ENCODE peak calls at places on chromosomes 11 and 22, in five cellular contexts. B is heart right ventricle, T is foreskin keratinocyte, R is GM23338, K is neural progenitor cell. U is an unnamed sample.

GRCh38 chr11:1772270-1773130 is 8.8 kb upstream of the CTSD start:
- DNase-seq in B (no peak), T (peak; percentile 75), R (peak; percentile 79), K (peak; percentile 79), U (peak; percentile 81)

GRCh38 chr11:2107941-2108630 is 31.1 kb downstream of the IGF2 start:
- DNase-seq in B (no peak), T (no peak), R (no peak), K (no peak), U (no peak)

GRCh38 chr11:72144807-72145565 is 9.5 kb downstream of the FOLR3 start:
- DNase-seq in B (no peak), T (peak; percentile 98), R (no peak), K (no peak), U (no peak)

GRCh38 chr11:129451524-129451923 is 75.9 kb downstream of the BARX2 start:
- DNase-seq in B (no peak), T (no peak), R (no peak), K (no peak), U (no peak)

GRCh38 chr11:111762981-111763643 is 3.1 kb downstream of the PPP2R1B start:
- DNase-seq in B (no peak), T (no peak), R (no peak), K (peak; percentile 52), U (no peak)

GRCh38 chr11:20016526-20016925 is 143.7 kb downstream of the DBX1 start:
- DNase-seq in B (no peak), T (no peak), R (no peak), K (no peak), U (no peak)

GRCh38 chr11:61489833-61490585 is 18.5 kb upstream of the LRRC10B start:
- DNase-seq in B (no peak), T (no peak), R (peak; percentile 66), K (peak; percentile 70), U (no peak)

GRCh38 chr11:110966131-110966530 is 253.9 kb upstream of the ARHGAP20 start:
- DNase-seq in B (no peak), T (no peak), R (no peak), K (no peak), U (no peak)

GRCh38 chr11:35247863-35248262 is 108.9 kb downstream of the CD44 start:
- DNase-seq in B (no peak), T (no peak), R (no peak), K (no peak), U (no peak)

GRCh38 chr22:37423283-37423682 is 4.0 kb downstream of the ELFN2 start:
- DNase-seq in B (no peak), T (no peak), R (no peak), K (no peak), U (no peak)

GRCh38 chr11:75325713-75326438 is 25.6 kb downstream of the ARRB1 start:
- DNase-seq in B (peak; percentile 58), T (peak; percentile 82), R (no peak), K (no peak), U (peak; percentile 89)

GRCh38 chr22:46043339-46043738 is 66.4 kb upstream of the WNT7B start:
- DNase-seq in B (no peak), T (no peak), R (no peak), K (no peak), U (peak; percentile 64)

GRCh38 chr22:37196539-37197450 is 8.7 kb upstream of the C1QTNF6 start:
- DNase-seq in B (peak; percentile 92), T (peak; percentile 78), R (no peak), K (peak; percentile 25), U (peak; percentile 95)

GRCh38 chr22:46754110-46754799 is 8.2 kb upstream of the TBC1D22A start:
- DNase-seq in B (peak; percentile 93), T (peak; percentile 92), R (no peak), K (no peak), U (peak; percentile 96)

GRCh38 chr11:10478574-10479550 is 23.8 kb downstream of the AMPD3 start:
- DNase-seq in B (no peak), T (no peak), R (no peak), K (no peak), U (no peak)

GRCh38 chr11:84865791-84866535 is 761.2 kb downstream of the DLG2 start:
- DNase-seq in B (no peak), T (no peak), R (no peak), K (no peak), U (no peak)

GRCh38 chr11:113392522-113392921 is 4.9 kb downstream of the ANKK1 start:
- DNase-seq in B (no peak), T (no peak), R (no peak), K (no peak), U (no peak)

GRCh38 chr11:12161603-12162350 is 51.4 kb downstream of the MICAL2 start:
- DNase-seq in B (no peak), T (no peak), R (no peak), K (no peak), U (no peak)

GRCh38 chr22:41302016-41302767 is 867 bp downstream of the ZC3H7B start:
- DNase-seq in B (no peak), T (no peak), R (peak; percentile 64), K (peak; percentile 73), U (no peak)

GRCh38 chr11:33861366-33861765 is 30.5 kb downstream of the LMO2 start:
- DNase-seq in B (no peak), T (no peak), R (no peak), K (no peak), U (no peak)

GRCh38 chr11:84536456-84536855 is 1090.7 kb downstream of the DLG2 start:
- DNase-seq in B (no peak), T (no peak), R (no peak), K (no peak), U (no peak)

GRCh38 chr11:16912607-16913006 is 101.6 kb downstream of the PLEKHA7 start:
- DNase-seq in B (no peak), T (no peak), R (peak; percentile 30), K (no peak), U (no peak)
- H3K4me1 ChIP-seq in B (peaks cover 3% of the 10 kb centered on the region), T (peaks cover 3% of the 10 kb centered on the region), R (peaks cover 19% of the 10 kb centered on the region), K (peaks cover 31% of the 10 kb centered on the region), U (no peaks in the 10 kb centered on the region)

DNA sequence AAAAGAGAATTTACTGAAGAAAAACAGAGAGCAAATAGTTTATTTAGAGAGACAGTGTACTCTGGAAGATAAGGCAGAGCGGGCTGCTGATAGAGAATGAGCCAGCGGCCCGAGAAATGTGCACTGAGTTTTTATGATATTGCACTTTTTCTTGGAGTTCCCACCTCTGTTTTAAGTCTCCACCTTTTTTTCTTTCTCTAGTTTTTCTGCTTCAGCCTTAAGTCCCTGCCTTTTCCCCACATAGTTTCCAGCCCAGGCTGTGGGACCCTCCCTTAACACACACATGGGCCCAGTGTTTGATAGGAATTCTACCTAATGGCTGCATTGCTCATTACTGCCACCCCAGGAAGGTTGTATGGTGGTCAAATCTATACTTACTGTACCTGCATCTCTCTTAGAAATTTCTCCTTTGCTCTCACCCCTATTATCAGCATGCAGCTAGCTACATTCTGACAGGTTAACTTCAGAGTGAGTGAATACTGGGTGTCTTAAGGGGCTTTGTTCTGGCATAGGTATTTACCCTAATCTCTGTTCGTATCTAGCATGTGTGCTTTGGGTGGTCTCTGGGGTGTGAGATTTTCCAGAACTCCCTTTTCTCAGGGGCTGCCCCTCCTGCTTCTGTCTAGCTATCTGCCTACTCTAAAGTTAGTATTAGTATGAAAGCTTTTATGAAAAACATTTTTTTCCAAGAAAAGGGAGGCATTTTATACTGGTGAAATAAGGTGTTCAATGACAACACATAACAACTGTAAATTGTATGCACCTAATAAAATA is 127.3 kb upstream of the TOP3B start:
- DNase-seq in B (no peak), T (no peak), R (peak; percentile 56), K (no peak), U (no peak)
- TF ChIP-seq CTCF in B (no peak), T (peak; percentile 42), R (peak; percentile 40), K (peak; percentile 40), U (no peak)

GRCh38 chr22:39178206-39179111 is 26.0 kb upstream of the CBX7 start:
- DNase-seq in B (no peak), T (no peak), R (no peak), K (no peak), U (no peak)
- H3K27ac ChIP-seq in B (peak overlapping the region; percentile 79), T (no peak overlapping the region), R (no peak overlapping the region), K (no peak overlapping the region), U (peak overlapping the region; percentile 70)

GRCh38 chr11:44732564-44732963 is 5.8 kb downstream of the TSPAN18 start:
- DNase-seq in B (no peak), T (no peak), R (no peak), K (no peak), U (no peak)
- H3K4me1 ChIP-seq in B (peaks cover 56% of the 10 kb centered on the region), T (no peaks in the 10 kb centered on the region), R (peaks cover 72% of the 10 kb centered on the region), K (peaks cover 61% of the 10 kb centered on the region), U (peaks cover 82% of the 10 kb centered on the region)

DNA sequence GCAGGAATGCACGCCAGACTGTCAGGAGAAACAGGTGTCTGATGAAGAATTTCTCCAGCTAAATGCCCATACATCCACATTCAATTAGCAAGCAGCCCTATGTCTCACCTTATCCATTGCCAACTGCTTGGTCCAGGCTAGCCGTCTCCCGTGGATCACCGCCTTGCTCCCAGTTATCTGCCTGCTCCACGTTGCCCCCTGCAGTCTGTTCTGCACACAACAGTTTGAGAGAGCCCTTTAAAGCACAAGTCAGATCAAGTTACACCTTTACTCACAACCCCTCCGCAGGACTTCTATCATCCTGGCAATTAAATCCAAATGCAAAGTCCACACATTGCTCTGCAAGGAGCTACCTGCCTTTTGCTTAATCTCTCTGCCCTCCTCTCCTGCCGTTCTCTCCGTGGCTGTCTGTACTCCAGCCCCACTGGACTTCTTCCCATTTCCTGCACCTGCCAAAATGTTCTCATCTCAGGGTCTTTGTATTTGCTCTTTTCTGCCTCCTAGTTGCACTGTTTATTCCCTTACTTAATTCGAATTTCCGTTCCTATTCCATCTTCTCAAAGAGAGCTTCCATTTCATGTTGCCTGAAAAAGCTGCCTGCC is 185.3 kb upstream of the LARGE1 start:
- DNase-seq in B (peak; percentile 54), T (no peak), R (peak; percentile 88), K (peak; percentile 79), U (peak; percentile 76)
- TF ChIP-seq CTCF in B (peak; percentile 74), T (peak; percentile 48), R (peak; percentile 90), K (peak; percentile 75), U (peak; percentile 70)

DNA sequence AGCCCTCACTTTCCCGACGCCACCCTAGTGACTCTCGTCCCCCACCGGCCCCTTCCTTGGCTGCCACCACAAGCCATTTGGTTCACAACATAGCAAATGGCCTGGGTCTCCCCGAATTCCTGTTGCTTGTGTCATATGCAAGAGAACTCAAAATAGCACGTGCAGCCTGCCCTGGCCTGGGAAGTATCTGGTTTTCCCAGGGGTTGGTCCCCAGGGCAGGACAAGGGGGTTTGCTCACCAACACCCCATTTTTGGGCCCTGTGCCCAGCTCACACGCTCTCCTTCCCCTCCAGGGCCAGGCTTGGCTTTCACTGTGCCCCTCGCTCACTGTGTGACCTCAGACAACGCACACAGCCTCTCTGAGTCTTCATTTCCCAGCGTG is 12.8 kb upstream of the TPCN2 start:
- DNase-seq in B (peak; percentile 60), T (no peak), R (no peak), K (no peak), U (peak; percentile 82)
- H3K27ac ChIP-seq in B (no peak overlapping the region), T (no peak overlapping the region), R (no peak overlapping the region), K (no peak overlapping the region), U (peak overlapping the region; percentile 59)

DNA sequence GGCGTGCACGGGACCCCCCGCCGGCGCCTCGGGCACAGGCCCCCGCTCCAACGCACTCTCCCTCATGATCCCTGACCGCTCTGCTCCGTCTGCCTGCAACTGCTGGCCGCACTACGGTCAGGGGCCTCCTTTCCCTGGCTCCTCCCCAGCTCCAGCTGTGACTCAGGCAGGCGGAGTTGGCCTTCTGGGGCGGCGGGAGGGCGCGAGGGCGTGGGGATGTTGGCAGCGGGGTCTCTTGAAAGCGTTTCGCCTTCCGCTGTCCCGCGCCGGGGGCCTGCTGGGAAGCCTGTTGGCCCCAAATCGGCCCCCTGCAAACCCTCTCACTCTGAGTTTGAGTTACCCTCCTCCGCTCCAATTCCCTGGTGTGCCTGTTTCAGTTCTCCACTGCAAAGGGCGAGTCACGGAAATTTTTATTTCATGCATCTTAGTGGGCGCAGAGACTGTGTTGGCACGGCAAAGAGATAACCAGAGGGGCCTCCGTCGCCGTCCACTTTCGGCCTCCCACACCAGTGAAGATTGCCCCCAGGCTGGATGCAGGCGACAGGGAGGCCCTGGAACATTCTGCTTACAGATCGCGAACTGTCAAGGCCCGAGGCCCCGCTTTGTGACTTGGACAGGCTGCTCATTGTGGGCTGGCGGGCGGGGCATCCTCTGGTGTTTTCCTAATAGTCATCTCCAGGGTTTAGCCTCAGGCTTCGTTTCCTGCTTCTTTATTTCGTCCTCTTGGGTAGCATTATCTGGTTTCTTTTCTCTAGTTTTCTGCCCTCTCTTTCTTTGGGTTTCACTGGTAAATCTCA is at the start of gene CAVIN3:
- DNase-seq in B (peak; percentile 90), T (peak; percentile 87), R (peak; percentile 82), K (peak; percentile 73), U (peak; percentile 94)
- H3K4me1 ChIP-seq in B (peaks cover 61% of the 10 kb centered on the region), T (peaks cover 15% of the 10 kb centered on the region), R (peaks cover 42% of the 10 kb centered on the region), K (peaks cover 38% of the 10 kb centered on the region), U (peaks cover 50% of the 10 kb centered on the region)